ENCODE peak calls at places on chromosomes 6 and 20, in five cellular contexts. One of them, this sample, is unnamed.
A peak's percentile ranks its signal among the peaks of the same experiment; 100 is the strongest.

GRCh38 chr20:9392892-9393857 is 121.2 kb upstream of the LAMP5 start:
- DNase-seq in RWPE2: no peak
- DNase-seq in GM06990: no peak
- DNase-seq in activated B cell treated with CpG ODN at 0.5 μM for 24 hours: no peak
- DNase-seq in Peyer's patch: peak; percentile 57
- DNase-seq in this sample: no peak

GRCh38 chr6:167577891-167578361 is 248.8 kb upstream of the AFDN start:
- DNase-seq in RWPE2: no peak
- DNase-seq in GM06990: no peak
- DNase-seq in activated B cell treated with CpG ODN at 0.5 μM for 24 hours: no peak
- DNase-seq in Peyer's patch: peak; percentile 40
- DNase-seq in this sample: no peak

GRCh38 chr6:110472739-110473138 is 3.7 kb downstream of the SLC22A16 start:
- DNase-seq in RWPE2: no peak
- DNase-seq in GM06990: no peak
- DNase-seq in activated B cell treated with CpG ODN at 0.5 μM for 24 hours: no peak
- DNase-seq in Peyer's patch: no peak
- DNase-seq in this sample: no peak

GRCh38 chr20:34713194-34713943 is 9.2 kb downstream of the TP53INP2 start:
- DNase-seq in RWPE2: peak; percentile 91
- DNase-seq in GM06990: peak; percentile 44
- DNase-seq in activated B cell treated with CpG ODN at 0.5 μM for 24 hours: no peak
- DNase-seq in Peyer's patch: no peak
- DNase-seq in this sample: no peak

GRCh38 chr6:24495516-24495847 is 713 bp downstream of the ALDH5A1 start:
- DNase-seq in RWPE2: no peak
- DNase-seq in GM06990: no peak
- DNase-seq in activated B cell treated with CpG ODN at 0.5 μM for 24 hours: no peak
- DNase-seq in Peyer's patch: peak; percentile 61
- DNase-seq in this sample: peak; percentile 15

GRCh38 chr6:47376930-47377329 is 67.2 kb upstream of the TNFRSF21 start:
- DNase-seq in RWPE2: no peak
- DNase-seq in GM06990: peak; percentile 25
- DNase-seq in activated B cell treated with CpG ODN at 0.5 μM for 24 hours: no peak
- DNase-seq in Peyer's patch: no peak
- DNase-seq in this sample: no peak

GRCh38 chr6:39881851-39882566 is 52.3 kb downstream of the MOCS1 start:
- DNase-seq in RWPE2: no peak
- DNase-seq in GM06990: no peak
- DNase-seq in activated B cell treated with CpG ODN at 0.5 μM for 24 hours: no peak
- DNase-seq in Peyer's patch: no peak
- DNase-seq in this sample: no peak

GRCh38 chr6:138250513-138251247 is 32.4 kb upstream of the PBOV1 start:
- DNase-seq in RWPE2: peak; percentile 60
- DNase-seq in GM06990: no peak
- DNase-seq in activated B cell treated with CpG ODN at 0.5 μM for 24 hours: no peak
- DNase-seq in Peyer's patch: no peak
- DNase-seq in this sample: no peak

GRCh38 chr6:56246941-56247653 is at the start of gene COL21A1:
- DNase-seq in RWPE2: no peak
- DNase-seq in GM06990: no peak
- DNase-seq in activated B cell treated with CpG ODN at 0.5 μM for 24 hours: no peak
- DNase-seq in Peyer's patch: peak; percentile 49
- DNase-seq in this sample: no peak

GRCh38 chr6:13918686-13919085 is 6.1 kb upstream of the RNF182 start:
- DNase-seq in RWPE2: no peak
- DNase-seq in GM06990: no peak
- DNase-seq in activated B cell treated with CpG ODN at 0.5 μM for 24 hours: no peak
- DNase-seq in Peyer's patch: no peak
- DNase-seq in this sample: no peak

GRCh38 chr6:44052419-44053011 is 74.7 kb downstream of the MRPL14 start:
- DNase-seq in RWPE2: no peak
- DNase-seq in GM06990: no peak
- DNase-seq in activated B cell treated with CpG ODN at 0.5 μM for 24 hours: no peak
- DNase-seq in Peyer's patch: no peak
- DNase-seq in this sample: no peak

GRCh38 chr6:159252955-159253508 is 83.8 kb downstream of the FNDC1 start:
- DNase-seq in RWPE2: no peak
- DNase-seq in GM06990: no peak
- DNase-seq in activated B cell treated with CpG ODN at 0.5 μM for 24 hours: no peak
- DNase-seq in Peyer's patch: no peak
- DNase-seq in this sample: no peak

GRCh38 chr6:35062676-35063574 is 78.2 kb downstream of the TCP11 start:
- DNase-seq in RWPE2: no peak
- DNase-seq in GM06990: no peak
- DNase-seq in activated B cell treated with CpG ODN at 0.5 μM for 24 hours: no peak
- DNase-seq in Peyer's patch: no peak
- DNase-seq in this sample: no peak

GRCh38 chr6:14317616-14318015 is 200.0 kb downstream of the CD83 start:
- DNase-seq in RWPE2: no peak
- DNase-seq in GM06990: no peak
- DNase-seq in activated B cell treated with CpG ODN at 0.5 μM for 24 hours: no peak
- DNase-seq in Peyer's patch: no peak
- DNase-seq in this sample: no peak

GRCh38 chr20:32052792-32053362 is 835 bp downstream of the HCK start:
- DNase-seq in RWPE2: no peak
- DNase-seq in GM06990: peak; percentile 71
- DNase-seq in activated B cell treated with CpG ODN at 0.5 μM for 24 hours: peak; percentile 65
- DNase-seq in Peyer's patch: no peak
- DNase-seq in this sample: no peak

GRCh38 chr6:2522521-2522920 is 228.2 kb downstream of the MYLK4 start:
- DNase-seq in RWPE2: no peak
- DNase-seq in GM06990: no peak
- DNase-seq in activated B cell treated with CpG ODN at 0.5 μM for 24 hours: no peak
- DNase-seq in Peyer's patch: no peak
- DNase-seq in this sample: no peak

GRCh38 chr20:51930775-51931174 is 128.5 kb upstream of the SALL4 start:
- DNase-seq in RWPE2: no peak
- DNase-seq in GM06990: no peak
- DNase-seq in activated B cell treated with CpG ODN at 0.5 μM for 24 hours: no peak
- DNase-seq in Peyer's patch: no peak
- DNase-seq in this sample: no peak

GRCh38 chr6:146803601-146804000 is 204.8 kb downstream of the ADGB start:
- DNase-seq in RWPE2: no peak
- DNase-seq in GM06990: no peak
- DNase-seq in activated B cell treated with CpG ODN at 0.5 μM for 24 hours: no peak
- DNase-seq in Peyer's patch: no peak
- DNase-seq in this sample: no peak

GRCh38 chr6:95601133-95601532 is 23.8 kb downstream of the MANEA start:
- DNase-seq in RWPE2: no peak
- DNase-seq in GM06990: no peak
- DNase-seq in activated B cell treated with CpG ODN at 0.5 μM for 24 hours: no peak
- DNase-seq in Peyer's patch: no peak
- DNase-seq in this sample: no peak

GRCh38 chr20:33875055-33875454 is 63.9 kb downstream of the CHMP4B start:
- DNase-seq in RWPE2: no peak
- DNase-seq in GM06990: peak; percentile 75
- DNase-seq in activated B cell treated with CpG ODN at 0.5 μM for 24 hours: peak; percentile 31
- DNase-seq in Peyer's patch: no peak
- DNase-seq in this sample: no peak

GRCh38 chr20:25856256-25856884 is 159.7 kb upstream of the ZNF337 start:
- DNase-seq in RWPE2: no peak
- DNase-seq in GM06990: no peak
- DNase-seq in activated B cell treated with CpG ODN at 0.5 μM for 24 hours: no peak
- DNase-seq in Peyer's patch: no peak
- DNase-seq in this sample: no peak

GRCh38 chr20:32789896-32790750 is 27.9 kb downstream of the DNMT3B start:
- DNase-seq in RWPE2: no peak
- DNase-seq in GM06990: no peak
- DNase-seq in activated B cell treated with CpG ODN at 0.5 μM for 24 hours: peak; percentile 46
- DNase-seq in Peyer's patch: peak; percentile 74
- DNase-seq in this sample: peak; percentile 60

GRCh38 chr6:106751501-106752252 is 122.3 kb downstream of the QRSL1 start:
- DNase-seq in RWPE2: peak; percentile 95
- DNase-seq in GM06990: no peak
- DNase-seq in activated B cell treated with CpG ODN at 0.5 μM for 24 hours: no peak
- DNase-seq in Peyer's patch: no peak
- DNase-seq in this sample: no peak

GRCh38 chr20:59042796-59043621 is 423 bp upstream of the PRELID3B start:
- DNase-seq in RWPE2: peak; percentile 99
- DNase-seq in GM06990: peak; percentile 96
- DNase-seq in activated B cell treated with CpG ODN at 0.5 μM for 24 hours: peak; percentile 97
- DNase-seq in Peyer's patch: peak; percentile 97
- DNase-seq in this sample: peak; percentile 93

GRCh38 chr20:4613718-4614620 is 107.7 kb upstream of the PRND start:
- DNase-seq in RWPE2: no peak
- DNase-seq in GM06990: peak; percentile 38
- DNase-seq in activated B cell treated with CpG ODN at 0.5 μM for 24 hours: peak; percentile 23
- DNase-seq in Peyer's patch: no peak
- DNase-seq in this sample: peak; percentile 60

GRCh38 chr6:137155830-137156229 is 17.6 kb downstream of the IL22RA2 start:
- DNase-seq in RWPE2: no peak
- DNase-seq in GM06990: peak; percentile 47
- DNase-seq in activated B cell treated with CpG ODN at 0.5 μM for 24 hours: no peak
- DNase-seq in Peyer's patch: no peak
- DNase-seq in this sample: no peak
- TF ChIP-seq CTCF in RWPE2: peak; percentile 37
- TF ChIP-seq CTCF in GM06990: peak; percentile 2
- TF ChIP-seq CTCF in activated B cell treated with CpG ODN at 0.5 μM for 24 hours: no peak
- TF ChIP-seq CTCF in Peyer's patch: no peak
- TF ChIP-seq CTCF in this sample: no peak

DNA sequence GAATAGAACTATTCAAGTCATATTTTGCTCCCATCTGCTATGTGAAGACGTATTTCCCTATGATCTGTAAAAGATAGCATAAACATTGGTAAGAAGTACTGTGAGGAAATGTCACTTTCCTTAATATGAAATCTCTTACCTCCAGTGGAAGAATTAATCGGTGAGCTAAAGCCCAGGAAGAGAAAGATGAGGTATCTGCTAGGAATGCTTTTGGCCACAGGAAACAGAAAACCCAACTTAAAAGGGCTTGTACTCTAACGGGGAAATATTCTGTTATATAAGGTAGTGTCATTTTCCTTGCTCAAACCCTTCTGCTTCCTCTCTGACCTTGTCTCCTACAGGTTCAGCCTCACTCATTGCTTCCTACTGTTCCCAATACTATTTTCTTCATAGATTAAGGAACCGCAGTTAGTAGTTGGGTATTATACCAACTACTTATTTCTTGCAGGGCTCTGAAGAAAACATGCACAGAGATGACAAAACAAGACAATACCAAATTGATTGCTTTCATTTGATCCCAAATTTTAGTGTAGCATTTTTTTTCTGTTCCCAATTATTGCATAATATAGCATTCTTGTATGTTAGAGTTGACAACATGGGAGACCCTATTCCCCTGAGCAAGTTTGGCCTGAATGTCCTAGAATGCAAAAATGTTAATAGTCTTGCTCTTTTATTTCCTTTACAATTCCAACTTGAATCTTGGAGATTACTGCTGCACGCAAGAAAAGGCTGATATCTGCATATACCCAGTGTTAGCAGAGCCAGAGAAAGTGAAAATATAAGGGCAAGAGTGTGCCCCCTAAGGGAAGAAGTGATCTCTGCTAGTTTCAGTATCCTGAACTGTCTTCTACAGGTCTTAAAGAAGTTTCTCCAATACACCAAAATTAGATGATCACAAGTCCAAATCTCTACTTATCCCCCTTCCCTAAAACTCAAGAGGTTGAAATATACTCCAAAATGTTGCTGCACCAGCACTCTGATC is 65.3 kb downstream of the AFG1L start:
- DNase-seq in RWPE2: no peak
- DNase-seq in GM06990: no peak
- DNase-seq in activated B cell treated with CpG ODN at 0.5 μM for 24 hours: no peak
- DNase-seq in Peyer's patch: no peak
- DNase-seq in this sample: no peak
- TF ChIP-seq CTCF in RWPE2: no peak
- TF ChIP-seq CTCF in GM06990: peak; percentile 30
- TF ChIP-seq CTCF in activated B cell treated with CpG ODN at 0.5 μM for 24 hours: no peak
- TF ChIP-seq CTCF in Peyer's patch: no peak
- TF ChIP-seq CTCF in this sample: no peak

GRCh38 chr6:112259337-112259675 is 4.9 kb upstream of the LAMA4 start:
- DNase-seq in RWPE2: no peak
- DNase-seq in GM06990: no peak
- DNase-seq in activated B cell treated with CpG ODN at 0.5 μM for 24 hours: no peak
- DNase-seq in Peyer's patch: no peak
- DNase-seq in this sample: no peak

GRCh38 chr6:112254921-112255320 is 554 bp upstream of the LAMA4 start:
- DNase-seq in RWPE2: no peak
- DNase-seq in GM06990: no peak
- DNase-seq in activated B cell treated with CpG ODN at 0.5 μM for 24 hours: no peak
- DNase-seq in Peyer's patch: no peak
- DNase-seq in this sample: no peak

GRCh38 chr6:112253842-112254816 is at the start of gene LAMA4:
- DNase-seq in RWPE2: no peak
- DNase-seq in GM06990: peak; percentile 10
- DNase-seq in activated B cell treated with CpG ODN at 0.5 μM for 24 hours: no peak
- DNase-seq in Peyer's patch: peak; percentile 51
- DNase-seq in this sample: no peak

GRCh38 chr6:112253505-112253841 is 894 bp downstream of the LAMA4 start:
- DNase-seq in RWPE2: no peak
- DNase-seq in GM06990: no peak
- DNase-seq in activated B cell treated with CpG ODN at 0.5 μM for 24 hours: no peak
- DNase-seq in Peyer's patch: no peak
- DNase-seq in this sample: no peak

DNA sequence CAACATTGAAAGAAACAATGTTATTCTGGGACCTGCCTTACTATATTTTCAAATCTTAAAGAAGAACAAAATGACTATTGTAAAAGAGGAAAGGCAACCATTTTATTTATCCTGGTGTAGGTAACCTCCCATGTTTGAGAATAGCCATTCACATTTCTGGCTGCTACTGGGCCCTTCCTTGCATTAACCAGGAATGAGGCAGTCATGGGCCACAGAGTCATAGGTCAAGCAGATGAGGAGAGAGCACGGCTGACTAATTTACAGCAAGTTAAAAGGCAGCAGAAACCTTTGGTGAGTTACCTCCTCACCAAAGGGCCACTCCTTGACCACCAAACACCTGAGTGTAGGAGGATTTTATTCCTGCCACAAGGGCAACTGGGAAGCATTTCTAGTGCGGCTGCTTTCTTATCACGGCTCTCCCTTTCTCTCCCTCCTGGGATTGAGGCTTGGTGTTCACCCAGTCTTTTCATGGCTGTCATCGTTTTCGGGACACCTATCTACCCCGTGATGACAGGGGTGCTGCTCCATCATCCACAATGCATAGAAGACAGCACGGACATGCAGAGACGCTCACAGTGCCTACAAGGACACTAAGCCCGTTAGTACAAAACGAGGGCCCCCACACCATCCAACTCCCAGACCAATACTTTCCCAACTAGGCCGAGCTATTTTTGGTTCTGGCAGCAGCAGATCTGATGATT is 4.4 kb upstream of the LAMA4 start:
- DNase-seq in RWPE2: no peak
- DNase-seq in GM06990: no peak
- DNase-seq in activated B cell treated with CpG ODN at 0.5 μM for 24 hours: no peak
- DNase-seq in Peyer's patch: no peak
- DNase-seq in this sample: no peak
- TF ChIP-seq CTCF in RWPE2: no peak
- TF ChIP-seq CTCF in GM06990: no peak
- TF ChIP-seq CTCF in activated B cell treated with CpG ODN at 0.5 μM for 24 hours: no peak
- TF ChIP-seq CTCF in Peyer's patch: no peak
- TF ChIP-seq CTCF in this sample: no peak

DNA sequence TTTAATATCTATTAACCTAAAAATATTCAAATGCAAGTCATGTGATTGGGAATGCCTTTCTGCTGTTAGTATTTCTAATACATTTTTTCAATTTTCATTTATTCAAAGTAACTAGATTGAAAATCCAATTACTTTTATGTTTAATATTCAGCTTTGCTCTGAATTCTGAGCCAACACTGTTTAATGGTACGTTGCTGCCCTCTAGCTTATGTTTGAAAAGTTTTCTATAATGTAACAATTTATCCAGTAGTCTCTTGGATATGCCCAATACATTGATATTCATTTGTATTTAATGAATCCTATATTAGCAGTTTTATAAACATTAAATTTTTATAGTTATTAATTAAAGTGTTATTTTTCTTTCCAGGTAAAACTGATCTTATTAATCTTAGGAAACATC is 47.4 kb downstream of the LGSN start:
- DNase-seq in RWPE2: no peak
- DNase-seq in GM06990: no peak
- DNase-seq in activated B cell treated with CpG ODN at 0.5 μM for 24 hours: no peak
- DNase-seq in Peyer's patch: no peak
- DNase-seq in this sample: no peak
- TF ChIP-seq CTCF in RWPE2: peak; percentile 73
- TF ChIP-seq CTCF in GM06990: peak; percentile 19
- TF ChIP-seq CTCF in activated B cell treated with CpG ODN at 0.5 μM for 24 hours: no peak
- TF ChIP-seq CTCF in Peyer's patch: no peak
- TF ChIP-seq CTCF in this sample: no peak

This sample was measured in natural killer cell.